ENCODE peak calls at places on chromosomes 16 and 17, in five cellular contexts. K, A, V, P and F are unnamed samples.

GRCh38 chr16:31200821-31201510 is 1.6 kb downstream of the PYCARD start:
- DNase-seq in V (peak), P (peak), A (no peak), K (no peak), F (no peak)

GRCh38 chr16:26598061-26598460 is 468.7 kb upstream of the C16orf82 start:
- DNase-seq in K (no peak), A (no peak), V (no peak), P (peak), F (no peak)

GRCh38 chr17:11412653-11413052 is 171.6 kb downstream of the SHISA6 start:
- DNase-seq in K (no peak), A (no peak), V (no peak), P (no peak), F (no peak)

GRCh38 chr16:68636064-68636551 is 9.0 kb upstream of the CDH3 start:
- DNase-seq in K (no peak), A (no peak), P (no peak), V (no peak), F (no peak)

GRCh38 chr16:55047903-55048497 is 117.3 kb downstream of the IRX5 start:
- DNase-seq in K (no peak), V (no peak), P (no peak), A (no peak), F (no peak)

GRCh38 chr17:74211929-74212261 is 1.5 kb upstream of the TTYH2 start:
- DNase-seq in P (no peak), A (no peak), K (no peak), V (no peak), F (no peak)

GRCh38 chr16:11462861-11463260 is 117.6 kb downstream of the RMI2 start:
- DNase-seq in P (no peak), V (no peak), A (no peak), K (no peak), F (no peak)

GRCh38 chr17:43931062-43931571 is 11.2 kb downstream of the PPY start:
- DNase-seq in A (no peak), V (no peak), P (no peak), K (no peak), F (no peak)

GRCh38 chr17:77086433-77087010 is 54.2 kb upstream of the SEC14L1 start:
- DNase-seq in K (peak), A (peak), P (peak), V (peak), F (peak)

GRCh38 chr17:59837362-59838195 is 55.2 kb downstream of the TUBD1 start:
- DNase-seq in A (peak), V (peak), P (peak), K (peak), F (peak)

GRCh38 chr17:40021471-40021961 is 6.3 kb downstream of the CSF3 start:
- DNase-seq in V (peak), P (no peak), A (no peak), K (no peak), F (no peak)

GRCh38 chr16:24969071-24969470 is 46.1 kb downstream of the ARHGAP17 start:
- DNase-seq in P (no peak), K (no peak), V (no peak), A (no peak), F (no peak)

GRCh38 chr16:11112723-11113348 is 143.2 kb downstream of the SOCS1 start:
- DNase-seq in P (no peak), V (no peak), K (no peak), A (no peak), F (no peak)

GRCh38 chr16:2979669-2980226 is 498 bp downstream of the PKMYT1 start:
- DNase-seq in K (no peak), A (peak), V (no peak), P (no peak), F (no peak)

GRCh38 chr17:7217113-7217987 is 2.3 kb downstream of the DLG4 start:
- DNase-seq in A (no peak), K (no peak), P (no peak), V (no peak), F (no peak)

GRCh38 chr17:18028114-18028513 is 10.9 kb downstream of the ATPAF2 start:
- DNase-seq in A (no peak), K (no peak), P (no peak), V (no peak), F (no peak)

GRCh38 chr16:11224894-11225676 is 30.9 kb downstream of the SOCS1 start:
- DNase-seq in P (peak), A (no peak), V (no peak), K (no peak), F (no peak)

GRCh38 chr16:87409781-87410180 is 17.6 kb downstream of the MAP1LC3B start:
- DNase-seq in P (no peak), A (no peak), K (no peak), V (no peak), F (no peak)

GRCh38 chr16:69494993-69495392 is 70.6 kb downstream of the CYB5B start:
- DNase-seq in A (peak), K (no peak), P (peak), V (no peak), F (no peak)

GRCh38 chr17:5912927-5913565 is 157.1 kb upstream of the WSCD1 start:
- DNase-seq in K (no peak), P (no peak), A (no peak), V (no peak), F (no peak)